ENCODE peak calls at places on chromosomes 2 and 18, in nine cellular contexts. P is cardiac fibroblast; N is A549; E is AG09309; B is nephron progenitor cell; J is BJ; Z is right lobe of liver; O is bronchial epithelial cell; T is CD8-positive, alpha-beta T cell. F is an unnamed sample.
A peak's percentile ranks its signal among the peaks of the same experiment; 100 is the strongest.

GRCh38 chr2:68709421-68709911 is 25.1 kb upstream of the ARHGAP25 start:
- DNase-seq in P (peak; percentile 65), N (peak; percentile 62), E (no peak), B (peak; percentile 17), J (no peak), Z (no peak), O (peak; percentile 50), T (no peak), F (no peak)

GRCh38 chr2:200492656-200493055 is 17.2 kb downstream of the KCTD18 start:
- DNase-seq in P (no peak), N (no peak), E (no peak), B (no peak), J (peak; percentile 28), Z (no peak), O (no peak), T (no peak), F (no peak)

GRCh38 chr2:107062173-107062572 is 176.2 kb upstream of the ST6GAL2 start:
- DNase-seq in P (no peak), N (no peak), E (no peak), B (no peak), J (no peak), Z (no peak), O (no peak), T (no peak), F (no peak)

GRCh38 chr18:63016270-63016669 is 300.9 kb downstream of the PHLPP1 start:
- DNase-seq in P (peak; percentile 80), N (peak; percentile 36), E (peak; percentile 24), B (peak; percentile 55), J (peak; percentile 7), Z (no peak), O (peak; percentile 34), T (peak; percentile 11), F (no peak)

GRCh38 chr2:80531319-80531718 is 226.8 kb upstream of the LRRTM1 start:
- DNase-seq in P (no peak), N (no peak), E (no peak), B (no peak), J (no peak), Z (no peak), O (peak; percentile 8), T (no peak), F (no peak)

GRCh38 chr2:160927335-160927734 is 232.9 kb upstream of the TANK start:
- DNase-seq in P (no peak), N (no peak), E (no peak), B (no peak), J (no peak), Z (no peak), O (no peak), T (no peak), F (no peak)

GRCh38 chr2:10042301-10043161 is 819 bp upstream of the KLF11 start:
- DNase-seq in P (peak; percentile 90), N (no peak), E (no peak), B (peak; percentile 71), J (no peak), Z (peak; percentile 88), O (no peak), T (no peak), F (no peak)

GRCh38 chr2:197168705-197169104 is 141.9 kb downstream of the ANKRD44 start:
- DNase-seq in P (peak; percentile 72), N (peak; percentile 52), E (no peak), B (peak; percentile 71), J (no peak), Z (peak; percentile 61), O (peak; percentile 47), T (peak; percentile 30), F (no peak)

GRCh38 chr2:238657132-238658053 is 190.5 kb upstream of the TWIST2 start:
- DNase-seq in P (no peak), N (no peak), E (peak; percentile 25), B (no peak), J (peak; percentile 94), Z (no peak), O (no peak), T (no peak), F (no peak)

GRCh38 chr2:210503622-210504300 is 27.2 kb upstream of the LANCL1 start:
- DNase-seq in P (peak; percentile 21), N (no peak), E (no peak), B (no peak), J (no peak), Z (no peak), O (no peak), T (no peak), F (no peak)

GRCh38 chr2:239267411-239267941 is 133.3 kb downstream of the HDAC4 start:
- DNase-seq in P (peak; percentile 85), N (no peak), E (peak; percentile 66), B (no peak), J (peak; percentile 38), Z (peak; percentile 78), O (peak; percentile 74), T (peak; percentile 73), F (no peak)

GRCh38 chr2:168116448-168116847 is 130.9 kb downstream of the STK39 start:
- DNase-seq in P (no peak), N (no peak), E (no peak), B (peak; percentile 28), J (no peak), Z (no peak), O (no peak), T (no peak), F (no peak)

GRCh38 chr2:39623916-39624315 is 41.8 kb upstream of the TMEM178A start:
- DNase-seq in P (peak; percentile 24), N (no peak), E (no peak), B (no peak), J (no peak), Z (no peak), O (no peak), T (no peak), F (no peak)

GRCh38 chr2:111154758-111155157 is 34.0 kb downstream of the BCL2L11 start:
- DNase-seq in P (no peak), N (no peak), E (no peak), B (no peak), J (no peak), Z (no peak), O (no peak), T (no peak), F (no peak)

GRCh38 chr2:196131949-196132925 is 39.1 kb downstream of the STK17B start:
- DNase-seq in P (peak; percentile 24), N (no peak), E (no peak), B (no peak), J (no peak), Z (no peak), O (peak; percentile 8), T (no peak), F (no peak)

GRCh38 chr2:154875999-154876398 is 177.5 kb downstream of the KCNJ3 start:
- DNase-seq in P (no peak), N (no peak), E (no peak), B (no peak), J (no peak), Z (no peak), O (no peak), T (no peak), F (no peak)

GRCh38 chr2:96138146-96139145 is at the start of gene ASTL:
- DNase-seq in P (peak; percentile 56), N (peak; percentile 31), E (no peak), B (peak; percentile 50), J (no peak), Z (no peak), O (peak; percentile 38), T (peak; percentile 55), F (peak; percentile 83)

GRCh38 chr2:63055510-63056308 is 5.1 kb downstream of the OTX1 start:
- DNase-seq in P (no peak), N (no peak), E (no peak), B (peak; percentile 51), J (no peak), Z (no peak), O (no peak), T (no peak), F (no peak)

GRCh38 chr18:47737956-47738355 is 192.5 kb downstream of the SMAD2 start:
- DNase-seq in P (no peak), N (no peak), E (no peak), B (no peak), J (no peak), Z (no peak), O (no peak), T (no peak), F (no peak)

GRCh38 chr2:47401789-47402554 is 984 bp upstream of the MSH2 start:
- DNase-seq in P (no peak), N (no peak), E (no peak), B (no peak), J (no peak), Z (no peak), O (no peak), T (no peak), F (no peak)

GRCh38 chr2:230166557-230167170 is 53.1 kb downstream of the SP110 start:
- DNase-seq in P (no peak), N (no peak), E (no peak), B (no peak), J (no peak), Z (no peak), O (no peak), T (no peak), F (no peak)

GRCh38 chr2:202127793-202128215 is 54.7 kb downstream of the KIAA2012 start:
- DNase-seq in P (peak; percentile 39), N (no peak), E (no peak), B (no peak), J (no peak), Z (no peak), O (no peak), T (no peak), F (no peak)

GRCh38 chr18:23103449-23103848 is 31.8 kb upstream of the CABLES1 start:
- DNase-seq in P (no peak), N (no peak), E (no peak), B (no peak), J (no peak), Z (no peak), O (no peak), T (no peak), F (no peak)
- TF ChIP-seq CTCF in P (no peak), N (no peak), E (no peak), B (no peak), J (no peak), Z (no peak), O (no peak), T (no peak), F (no peak)

DNA sequence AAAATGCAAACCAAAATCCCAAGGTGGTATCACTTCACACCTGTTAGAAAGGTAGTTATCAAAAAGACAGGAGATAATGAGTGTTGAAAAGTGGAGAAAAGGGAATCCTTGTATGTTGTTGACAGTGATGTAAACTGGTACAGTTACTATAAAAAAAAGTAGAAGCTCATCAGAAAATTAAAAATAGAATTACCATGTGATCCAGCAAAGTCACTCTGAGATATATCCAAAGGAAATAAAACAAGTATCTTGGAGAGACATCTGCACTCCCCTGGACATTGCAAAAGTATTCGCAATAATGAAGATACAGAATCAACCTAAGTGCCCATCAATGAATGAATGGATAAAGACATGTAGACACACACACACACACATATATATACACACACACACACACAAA is 208.3 kb upstream of the PIEZO2 start:
- DNase-seq in P (no peak), N (no peak), E (no peak), B (no peak), J (no peak), Z (no peak), O (no peak), T (no peak), F (no peak)
- TF ChIP-seq CTCF in P (no peak), N (no peak), E (no peak), B (no peak), J (no peak), Z (no peak), O (no peak), T (no peak), F (no peak)

GRCh38 chr2:149170911-149171310 is 132.4 kb downstream of the LYPD6B start:
- DNase-seq in P (no peak), N (no peak), E (no peak), B (no peak), J (no peak), Z (no peak), O (no peak), T (no peak), F (no peak)
- TF ChIP-seq CTCF in P (no peak), N (no peak), E (no peak), B (no peak), J (no peak), Z (no peak), O (no peak), T (no peak), F (no peak)

GRCh38 chr2:126359494-126359893 is 296.5 kb upstream of the GYPC start:
- DNase-seq in P (peak; percentile 8), N (no peak), E (no peak), B (no peak), J (no peak), Z (no peak), O (no peak), T (no peak), F (no peak)
- TF ChIP-seq CTCF in P (no peak), N (no peak), E (no peak), B (no peak), J (peak; percentile 12), Z (peak; percentile 26), O (no peak), T (no peak), F (no peak)